ENCODE peak calls at places on chromosomes 13 and 19, in nine cellular contexts. Y is omental fat pad; L is endothelial cell; E is cardiac muscle cell; A is CD4-positive, alpha-beta T cell; F is WTC11; Q is Calu3; T is adrenal gland; W is dorsolateral prefrontal cortex. X is an unnamed sample.

GRCh38 chr13:30116379-30116778 is 191.0 kb downstream of the KATNAL1 start:
- DNase-seq in Y (no peak), L (no peak), E (no peak), A (no peak), F (no peak), Q (no peak), T (no peak), W (no peak), X (no peak)

GRCh38 chr13:111572956-111573355 is 252.5 kb downstream of the TEX29 start:
- DNase-seq in Y (no peak), L (no peak), E (no peak), A (no peak), F (no peak), Q (no peak), T (no peak), W (no peak), X (no peak)

GRCh38 chr13:39311619-39312018 is 273.4 kb downstream of the NHLRC3 start:
- DNase-seq in Y (no peak), L (no peak), E (peak; percentile 61), A (no peak), F (no peak), Q (no peak), T (no peak), W (no peak), X (no peak)

GRCh38 chr19:43439183-43440063 is 24.7 kb downstream of the TEX101 start:
- DNase-seq in Y (no peak), L (no peak), E (peak; percentile 28), A (peak; percentile 45), F (no peak), Q (peak; percentile 37), T (no peak), W (no peak), X (no peak)

GRCh38 chr19:56612737-56613136 is 17.6 kb downstream of the ZNF71 start:
- DNase-seq in Y (no peak), L (no peak), E (no peak), A (no peak), F (no peak), Q (no peak), T (no peak), W (no peak), X (no peak)

GRCh38 chr19:31529121-31529520 is 179.9 kb upstream of the TSHZ3 start:
- DNase-seq in Y (no peak), L (no peak), E (no peak), A (no peak), F (no peak), Q (no peak), T (no peak), W (no peak), X (no peak)

GRCh38 chr19:48396010-48396870 is 2.8 kb downstream of the GRIN2D start:
- DNase-seq in Y (no peak), L (no peak), E (no peak), A (no peak), F (no peak), Q (no peak), T (no peak), W (no peak), X (no peak)

GRCh38 chr13:28117689-28118377 is 17.5 kb upstream of the FLT3 start:
- DNase-seq in Y (no peak), L (no peak), E (peak; percentile 69), A (no peak), F (no peak), Q (no peak), T (peak; percentile 32), W (no peak), X (no peak)

GRCh38 chr13:27135023-27135422 is 36.6 kb downstream of the USP12 start:
- DNase-seq in Y (no peak), L (no peak), E (no peak), A (no peak), F (no peak), Q (peak; percentile 38), T (no peak), W (no peak), X (no peak)

GRCh38 chr19:16070366-16070990 is 5.8 kb upstream of the TPM4 start:
- DNase-seq in Y (no peak), L (no peak), E (no peak), A (peak; percentile 79), F (no peak), Q (peak; percentile 94), T (peak; percentile 52), W (no peak), X (no peak)

GRCh38 chr13:42539670-42540069 is 34.3 kb upstream of the TNFSF11 start:
- DNase-seq in Y (no peak), L (no peak), E (peak; percentile 43), A (no peak), F (no peak), Q (no peak), T (no peak), W (no peak), X (no peak)

GRCh38 chr19:55620410-55620809 is 4.0 kb downstream of the ZNF784 start:
- DNase-seq in Y (no peak), L (no peak), E (peak; percentile 43), A (no peak), F (no peak), Q (no peak), T (no peak), W (no peak), X (no peak)

GRCh38 chr19:919157-920050 is 2.3 kb downstream of the KISS1R start:
- DNase-seq in Y (no peak), L (no peak), E (no peak), A (peak; percentile 30), F (peak; percentile 59), Q (peak; percentile 39), T (no peak), W (no peak), X (no peak)

GRCh38 chr19:916645-917322 is 349 bp upstream of the KISS1R start:
- DNase-seq in Y (no peak), L (no peak), E (no peak), A (no peak), F (peak; percentile 48), Q (no peak), T (no peak), W (no peak), X (no peak)

GRCh38 chr19:918481-919156 is 1.5 kb downstream of the KISS1R start:
- DNase-seq in Y (no peak), L (no peak), E (no peak), A (no peak), F (peak; percentile 64), Q (peak; percentile 13), T (no peak), W (no peak), X (no peak)

GRCh38 chr19:918152-918437 is 962 bp downstream of the KISS1R start:
- DNase-seq in Y (no peak), L (no peak), E (no peak), A (no peak), F (no peak), Q (no peak), T (no peak), W (no peak), X (no peak)

GRCh38 chr19:917323-918151 is at the start of gene KISS1R:
- DNase-seq in Y (no peak), L (no peak), E (no peak), A (peak; percentile 27), F (peak; percentile 87), Q (peak; percentile 40), T (no peak), W (no peak), X (peak; percentile 73)
- TF ChIP-seq CTCF in Y (no peak), L (peak; percentile 25), E (peak; percentile 44), A (peak; percentile 81), F (peak; percentile 35), Q (peak; percentile 48), T (peak; percentile 33), W (peak; percentile 49), X (peak; percentile 84)

GRCh38 chr19:33208904-33209843 is 15.0 kb downstream of the LRP3 start:
- DNase-seq in Y (no peak), L (no peak), E (peak; percentile 27), A (no peak), F (no peak), Q (no peak), T (no peak), W (no peak), X (no peak)
- TF ChIP-seq CTCF in Y (no peak), L (no peak), E (peak; percentile 8), A (no peak), F (no peak), Q (no peak), T (no peak), W (no peak), X (no peak)

GRCh38 chr13:81172603-81173002 is 831.7 kb upstream of the SPRY2 start:
- DNase-seq in Y (no peak), L (no peak), E (no peak), A (no peak), F (no peak), Q (no peak), T (no peak), W (no peak), X (no peak)

GRCh38 chr13:81171065-81171647 is 830.2 kb upstream of the SPRY2 start:
- DNase-seq in Y (no peak), L (no peak), E (peak; percentile 32), A (no peak), F (no peak), Q (no peak), T (no peak), W (no peak), X (no peak)
- TF ChIP-seq CTCF in Y (no peak), L (peak; percentile 83), E (peak; percentile 49), A (no peak), F (peak; percentile 32), Q (no peak), T (peak; percentile 65), W (peak; percentile 68), X (peak; percentile 84)

DNA sequence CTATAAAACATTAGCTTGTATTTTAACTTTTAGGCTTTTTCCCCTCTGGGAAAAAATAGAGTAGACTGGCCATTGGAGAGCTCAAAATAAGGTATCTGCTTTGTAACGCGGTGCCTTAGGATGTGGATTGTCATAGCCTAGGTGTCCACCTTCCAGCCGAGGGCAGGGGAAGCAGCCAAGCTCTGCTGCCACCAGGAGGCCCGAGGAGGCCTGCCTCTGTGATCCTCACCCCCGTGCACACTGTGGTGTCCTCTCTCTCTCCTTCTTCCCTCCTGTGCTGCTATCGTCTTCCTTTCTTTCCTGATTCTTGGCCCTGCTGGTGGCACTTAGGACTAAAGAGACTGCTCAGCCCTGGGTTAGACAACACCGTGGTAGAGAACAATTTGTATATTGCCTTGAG is 11.3 kb downstream of the HNRNPM start:
- DNase-seq in Y (no peak), L (peak; percentile 39), E (no peak), A (no peak), F (peak; percentile 46), Q (no peak), T (no peak), W (no peak), X (no peak)
- TF ChIP-seq CTCF in Y (no peak), L (peak; percentile 22), E (peak; percentile 23), A (no peak), F (no peak), Q (no peak), T (no peak), W (no peak), X (peak; percentile 30)

DNA sequence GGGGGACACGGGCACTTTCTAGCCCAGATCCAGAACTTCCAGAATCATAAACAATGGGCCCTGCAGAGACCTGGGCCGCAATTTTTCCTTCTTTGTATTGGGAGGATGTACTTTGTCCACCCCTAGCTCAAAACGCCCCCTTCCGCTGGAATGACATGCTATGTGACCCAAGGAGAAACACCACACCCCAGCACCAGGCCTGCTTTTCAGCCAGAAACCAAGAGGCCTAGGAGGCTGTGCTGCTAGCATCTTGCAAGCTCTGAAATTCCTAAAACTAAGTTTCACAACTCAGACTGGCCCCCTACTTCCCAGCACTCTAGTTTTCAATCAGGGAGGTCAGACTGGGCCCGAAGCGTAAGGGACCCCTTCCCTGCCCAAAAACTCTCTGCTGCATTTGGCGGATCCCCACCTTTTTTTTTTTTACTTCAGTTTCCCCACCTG is 538 bp downstream of the LSM4 start:
- DNase-seq in Y (no peak), L (peak; percentile 59), E (peak; percentile 60), A (no peak), F (peak; percentile 63), Q (peak; percentile 57), T (peak; percentile 64), W (no peak), X (no peak)
- TF ChIP-seq CTCF in Y (no peak), L (no peak), E (peak; percentile 24), A (no peak), F (no peak), Q (no peak), T (no peak), W (no peak), X (peak; percentile 34)

X was measured in progenitor cell of endocrine pancreas.